ENCODE peak calls at places on chromosome 4, in seven cellular contexts. J is HFF-Myc; I is pons; B is islet precursor cell; W is hepatic stellate cell; C is activated CD4-positive, alpha-beta T cell treated with anti-CD3 and anti-CD28 coated beads for 24 hours; P is stimulated activated CD8-positive, alpha-beta memory T cell treated with anti-CD3 and anti-CD28 coated beads, Interleukin-12 subunit alpha, Interleukin-12 subunit beta, amount 100 ng/mL, for 4 hours. L is an unnamed sample.

GRCh38 chr4:114599231-114600065 is 841 bp downstream of the UGT8 start:
- DNase-seq in J (no peak), I (peak), B (peak), W (no peak), C (no peak), P (no peak), L (no peak)

GRCh38 chr4:141643557-141643956 is 7.2 kb downstream of the IL15 start:
- DNase-seq in J (no peak), I (no peak), B (no peak), W (peak), C (no peak), P (no peak), L (no peak)

GRCh38 chr4:154208424-154208823 is 283.2 kb downstream of the DCHS2 start:
- DNase-seq in J (no peak), I (no peak), B (peak), W (no peak), C (no peak), P (no peak), L (no peak)

GRCh38 chr4:98430708-98431403 is 169.7 kb downstream of the RAP1GDS1 start:
- DNase-seq in J (peak), I (no peak), B (peak), W (peak), C (no peak), P (no peak), L (no peak)

GRCh38 chr4:76212851-76213414 is 691 bp downstream of the SCARB2 start:
- DNase-seq in J (no peak), I (peak), B (no peak), W (no peak), C (no peak), P (no peak), L (no peak)

GRCh38 chr4:25911356-25911755 is 2.7 kb upstream of the SMIM20 start:
- DNase-seq in J (no peak), I (no peak), B (no peak), W (no peak), C (no peak), P (no peak), L (no peak)

GRCh38 chr4:84697615-84698201 is 114.8 kb downstream of the CDS1 start:
- DNase-seq in J (no peak), I (no peak), B (no peak), W (peak), C (no peak), P (no peak), L (no peak)

GRCh38 chr4:102760645-102761477 is at the start of gene MANBA:
- DNase-seq in J (peak), I (peak), B (peak), W (peak), C (peak), P (peak), L (peak)

GRCh38 chr4:86558258-86558657 is 35.9 kb upstream of the PTPN13 start:
- DNase-seq in J (no peak), I (no peak), B (no peak), W (no peak), C (no peak), P (no peak), L (no peak)

GRCh38 chr4:48380583-48381167 is 39.3 kb downstream of the SLAIN2 start:
- DNase-seq in J (no peak), I (no peak), B (no peak), W (no peak), C (no peak), P (no peak), L (no peak)

GRCh38 chr4:72302981-72303704 is 265.9 kb downstream of the ADAMTS3 start:
- DNase-seq in J (no peak), I (peak), B (peak), W (peak), C (no peak), P (no peak), L (peak)

GRCh38 chr4:22391548-22391947 is 124.3 kb downstream of the ADGRA3 start:
- DNase-seq in J (peak), I (no peak), B (no peak), W (no peak), C (no peak), P (no peak), L (no peak)

GRCh38 chr4:72945719-72946336 is 123.7 kb downstream of the COX18 start:
- DNase-seq in J (no peak), I (no peak), B (peak), W (no peak), C (no peak), P (no peak), L (no peak)

GRCh38 chr4:4791299-4791798 is 68.1 kb upstream of the MSX1 start:
- DNase-seq in J (no peak), I (peak), B (no peak), W (no peak), C (no peak), P (no peak), L (no peak)

GRCh38 chr4:40976343-40976742 is 226.6 kb downstream of the NSUN7 start:
- DNase-seq in J (no peak), I (peak), B (no peak), W (no peak), C (no peak), P (no peak), L (peak)

GRCh38 chr4:148141536-148141935 is 300.7 kb downstream of the NR3C2 start:
- DNase-seq in J (no peak), I (no peak), B (no peak), W (no peak), C (no peak), P (no peak), L (no peak)

GRCh38 chr4:22170353-22170752 is 221.8 kb upstream of the KCNIP4 start:
- DNase-seq in J (no peak), I (no peak), B (no peak), W (no peak), C (no peak), P (no peak), L (no peak)

GRCh38 chr4:15194520-15194919 is 192.2 kb downstream of the CPEB2 start:
- DNase-seq in J (no peak), I (no peak), B (no peak), W (no peak), C (no peak), P (no peak), L (no peak)

GRCh38 chr4:88591787-88592599 is at the start of gene HERC3:
- DNase-seq in J (no peak), I (peak), B (peak), W (peak), C (peak), P (peak), L (peak)

GRCh38 chr4:5772528-5773270 is 61.7 kb downstream of the EVC start:
- DNase-seq in J (no peak), I (no peak), B (peak), W (no peak), C (no peak), P (no peak), L (no peak)

GRCh38 chr4:146443525-146443924 is 78.2 kb downstream of the SLC10A7 start:
- DNase-seq in J (no peak), I (no peak), B (no peak), W (no peak), C (no peak), P (no peak), L (no peak)

GRCh38 chr4:1451106-1451751 is 45.0 kb upstream of the NKX1-1 start:
- DNase-seq in J (no peak), I (no peak), B (peak), W (no peak), C (no peak), P (no peak), L (no peak)

GRCh38 chr4:1298461-1298860 is 8.8 kb downstream of the MAEA start:
- DNase-seq in J (no peak), I (no peak), B (no peak), W (no peak), C (no peak), P (no peak), L (no peak)

GRCh38 chr4:186781032-186781917 is 57.6 kb upstream of the FAT1 start:
- DNase-seq in J (no peak), I (no peak), B (peak), W (peak), C (no peak), P (no peak), L (no peak)

GRCh38 chr4:133776961-133777360 is 424.6 kb downstream of the PABPC4L start:
- DNase-seq in J (no peak), I (no peak), B (no peak), W (no peak), C (no peak), P (no peak), L (no peak)

GRCh38 chr4:8647094-8647570 is 54.6 kb downstream of the CPZ start:
- DNase-seq in J (no peak), I (no peak), B (peak), W (no peak), C (no peak), P (no peak), L (no peak)

GRCh38 chr4:139704915-139705485 is 39.4 kb downstream of the MGST2 start:
- DNase-seq in J (no peak), I (no peak), B (no peak), W (no peak), C (no peak), P (no peak), L (no peak)

GRCh38 chr4:4831266-4831665 is 28.2 kb upstream of the MSX1 start:
- DNase-seq in J (no peak), I (no peak), B (peak), W (no peak), C (no peak), P (no peak), L (no peak)

GRCh38 chr4:18014269-18014668 is 7.3 kb downstream of the LCORL start:
- DNase-seq in J (no peak), I (no peak), B (no peak), W (no peak), C (no peak), P (no peak), L (no peak)

GRCh38 chr4:53601251-53601764 is 10.0 kb upstream of the LNX1 start:
- DNase-seq in J (no peak), I (no peak), B (peak), W (no peak), C (no peak), P (no peak), L (peak)

GRCh38 chr4:6467600-6467999 is 4.8 kb downstream of the PPP2R2C start:
- DNase-seq in J (no peak), I (no peak), B (peak), W (no peak), C (no peak), P (no peak), L (no peak)

GRCh38 chr4:153114771-153115321 is 89.4 kb upstream of the TRIM2 start:
- DNase-seq in J (no peak), I (no peak), B (no peak), W (no peak), C (peak), P (no peak), L (no peak)